ENCODE peak calls at places on chromosomes 3 and 15, in seven cellular contexts. P is PC-3, Y is heart right ventricle, Q is H1, C is breast epithelium, K is bronchial epithelial cell, D is heart left ventricle. W is an unnamed sample.
A peak's percentile ranks its signal among the peaks of the same experiment; 100 is the strongest.

GRCh38 chr3:117526485-117527079 is 817.0 kb downstream of the TUSC7 start:
- DNase-seq in P (peak; percentile 17), C (no peak), Y (no peak), D (no peak), K (peak; percentile 23), Q (no peak), W (no peak)

GRCh38 chr3:6540981-6541380 is 319.9 kb upstream of the GRM7 start:
- DNase-seq in C (no peak), D (no peak), Q (no peak), Y (no peak), P (no peak), K (no peak), W (no peak)

GRCh38 chr3:186544281-186544680 is at the start of gene CRYGS:
- DNase-seq in Y (no peak), K (no peak), D (no peak), Q (no peak), C (no peak), P (peak; percentile 39), W (no peak)

GRCh38 chr3:12222765-12223485 is 64.2 kb upstream of the TIMP4 start:
- DNase-seq in K (peak; percentile 82), D (no peak), C (no peak), P (peak; percentile 93), Q (no peak), Y (no peak), W (no peak)

GRCh38 chr3:139538733-139539132 is 809 bp downstream of the RBP1 start:
- DNase-seq in Y (peak; percentile 30), D (no peak), P (no peak), C (no peak), Q (no peak), K (no peak), W (no peak)

GRCh38 chr15:92050220-92050898 is 196.9 kb downstream of the SLCO3A1 start:
- DNase-seq in Q (no peak), P (no peak), Y (no peak), C (no peak), D (no peak), K (no peak), W (no peak)

GRCh38 chr3:11391930-11392688 is 119.9 kb downstream of the ATG7 start:
- DNase-seq in K (peak; percentile 8), Q (no peak), P (no peak), D (no peak), C (no peak), Y (no peak), W (no peak)

GRCh38 chr15:53978248-53978906 is at the start of gene UNC13C:
- DNase-seq in C (peak; percentile 54), Y (peak; percentile 3), P (no peak), K (peak; percentile 3), Q (peak; percentile 46), D (no peak), W (no peak)

GRCh38 chr15:25796395-25796794 is 66.7 kb downstream of the ATP10A start:
- DNase-seq in Q (no peak), D (no peak), C (no peak), Y (no peak), P (no peak), K (no peak), W (no peak)

GRCh38 chr15:76336254-76337046 is at the start of gene ISL2:
- DNase-seq in C (no peak), K (peak; percentile 44), Y (no peak), P (peak; percentile 92), D (no peak), Q (peak; percentile 89), W (no peak)
- H3K27me3 ChIP-seq in C (peaks cover 84% of the 10 kb centered on the region), K (peaks cover 53% of the 10 kb centered on the region), Y (peaks cover 62% of the 10 kb centered on the region), P (no peaks in the 10 kb centered on the region), D (peaks cover 86% of the 10 kb centered on the region), Q (peaks cover 59% of the 10 kb centered on the region), W (no peaks in the 10 kb centered on the region)

DNA sequence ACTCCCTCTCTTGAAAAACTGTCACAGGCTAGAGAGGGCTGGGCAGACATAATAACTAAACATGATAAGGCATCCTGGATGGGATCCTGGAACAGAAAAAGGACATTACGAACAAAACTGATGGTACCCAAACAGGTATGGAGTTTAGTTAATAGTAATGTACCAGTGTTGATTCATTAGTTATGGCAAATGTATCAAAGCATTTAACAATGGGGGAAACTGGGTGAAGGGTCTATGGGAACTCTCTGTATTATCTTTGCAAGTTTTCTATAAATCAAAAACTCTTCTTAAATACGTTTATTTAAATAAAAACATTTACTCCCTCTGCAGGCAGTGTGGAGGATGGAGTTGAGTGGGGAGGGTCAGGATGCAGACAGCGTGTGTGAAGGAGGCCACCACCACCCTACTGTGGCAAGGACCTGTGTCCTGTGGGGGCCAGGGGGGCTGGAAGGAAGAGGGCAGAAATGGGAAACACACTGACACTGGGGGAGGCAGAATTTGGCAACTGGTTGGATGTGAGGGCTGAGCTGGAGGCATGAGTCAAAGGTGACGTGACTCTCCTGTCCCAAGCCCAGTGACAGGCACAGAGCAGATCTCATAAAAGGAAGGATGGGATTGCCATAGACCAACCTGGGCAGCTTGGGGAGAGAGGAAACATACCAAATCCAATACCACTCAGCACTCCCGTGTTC is 59.6 kb upstream of the ITGA11 start:
- DNase-seq in K (no peak), C (no peak), P (no peak), Q (no peak), D (no peak), Y (no peak), W (no peak)
- TF ChIP-seq CTCF in K (no peak), C (no peak), P (no peak), Q (no peak), D (no peak), Y (no peak), W (no peak)

GRCh38 chr3:126743781-126744180 is 39.7 kb downstream of the CHCHD6 start:
- DNase-seq in P (no peak), D (no peak), Q (no peak), C (no peak), K (no peak), Y (no peak), W (no peak)
- H3K4me3 ChIP-seq in P (no peak overlapping the region), D (no peak overlapping the region), Q (no peak overlapping the region), C (no peak overlapping the region), K (no peak overlapping the region), Y (no peak overlapping the region), W (no peak overlapping the region)

GRCh38 chr3:158095302-158095997 is 10.8 kb downstream of the SHOX2 start:
- DNase-seq in C (no peak), K (no peak), P (no peak), Y (no peak), Q (no peak), D (no peak), W (no peak)

GRCh38 chr3:158097141-158097540 is 9.1 kb downstream of the SHOX2 start:
- DNase-seq in D (no peak), K (no peak), C (no peak), Q (no peak), Y (no peak), P (no peak), W (no peak)

GRCh38 chr3:158100681-158101080 is 5.5 kb downstream of the SHOX2 start:
- DNase-seq in Q (no peak), K (no peak), P (no peak), Y (no peak), C (no peak), D (no peak), W (no peak)

GRCh38 chr3:158098834-158099424 is 7.3 kb downstream of the SHOX2 start:
- DNase-seq in Y (no peak), Q (no peak), K (no peak), P (no peak), C (no peak), D (no peak), W (no peak)

GRCh38 chr3:158097571-158098553 is 8.4 kb downstream of the SHOX2 start:
- DNase-seq in P (peak; percentile 83), D (no peak), K (peak; percentile 69), Y (no peak), C (peak; percentile 68), Q (peak; percentile 85), W (no peak)
- H3K27me3 ChIP-seq in P (peaks cover 4% of the 10 kb centered on the region), D (peaks cover 97% of the 10 kb centered on the region), K (peaks cover 62% of the 10 kb centered on the region), Y (peaks cover 46% of the 10 kb centered on the region), C (peaks cover 98% of the 10 kb centered on the region), Q (peaks cover 68% of the 10 kb centered on the region), W (no peaks in the 10 kb centered on the region)

DNA sequence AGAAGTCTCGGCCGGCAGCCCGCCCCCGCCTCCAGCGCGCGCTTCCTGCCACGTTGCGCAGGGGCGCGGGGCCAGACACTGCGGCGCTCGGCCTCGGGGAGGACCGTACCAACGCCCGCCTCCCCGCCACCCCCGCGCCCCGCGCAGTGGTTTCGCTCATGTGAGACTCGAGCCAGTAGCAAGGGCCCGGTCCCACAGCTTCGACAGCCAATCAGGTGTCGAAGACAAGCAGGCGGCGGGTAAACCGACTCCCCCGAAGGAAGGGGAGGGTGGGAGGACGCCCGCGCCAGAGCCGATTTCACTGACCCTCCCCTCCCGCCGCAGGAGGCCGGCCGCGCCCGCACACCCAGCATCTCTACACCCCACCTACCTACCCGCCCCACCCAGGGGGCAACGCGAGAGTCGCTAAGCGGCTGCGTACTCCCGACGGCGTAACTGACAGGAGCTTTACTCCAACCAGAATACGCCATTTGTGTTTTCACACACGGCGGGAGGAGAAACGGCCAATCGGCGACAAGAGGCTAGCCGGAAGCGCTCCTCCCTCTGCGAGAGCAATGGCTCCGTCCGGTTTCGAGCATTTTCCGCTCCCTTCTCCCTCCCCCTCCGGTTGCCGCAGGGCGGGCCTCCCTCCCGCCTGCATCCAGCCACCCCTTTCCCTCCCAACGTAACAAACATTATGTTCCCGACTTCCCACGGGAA is 634 bp upstream of the SETD5 start:
- DNase-seq in Y (peak; percentile 98), K (peak; percentile 96), Q (peak; percentile 97), P (peak; percentile 99), D (peak; percentile 99), C (peak; percentile 98), W (peak; percentile 93)
- TF ChIP-seq CTCF in Y (no peak), K (no peak), Q (no peak), P (no peak), D (no peak), C (no peak), W (no peak)

GRCh38 chr3:71304684-71305083 is 278.8 kb downstream of the FOXP1 start:
- DNase-seq in C (no peak), Q (no peak), K (peak; percentile 23), Y (peak; percentile 21), P (peak; percentile 52), D (peak; percentile 31), W (no peak)

GRCh38 chr3:71302604-71303003 is 280.9 kb downstream of the FOXP1 start:
- DNase-seq in D (no peak), C (no peak), P (no peak), Q (no peak), Y (no peak), K (no peak), W (no peak)

GRCh38 chr3:71303627-71304260 is 279.8 kb downstream of the FOXP1 start:
- DNase-seq in D (no peak), C (no peak), Q (no peak), K (no peak), Y (no peak), P (no peak), W (no peak)

GRCh38 chr3:71305246-71306206 is 278.0 kb downstream of the FOXP1 start:
- DNase-seq in C (no peak), D (peak; percentile 48), Q (peak; percentile 73), K (peak; percentile 34), Y (peak; percentile 42), P (peak; percentile 38), W (no peak)

GRCh38 chr3:71304261-71304646 is 279.3 kb downstream of the FOXP1 start:
- DNase-seq in K (no peak), D (no peak), Y (no peak), P (no peak), Q (no peak), C (no peak), W (no peak)
- H3K4me3 ChIP-seq in K (no peak overlapping the region), D (no peak overlapping the region), Y (no peak overlapping the region), P (no peak overlapping the region), Q (peak overlapping the region; percentile 82), C (no peak overlapping the region), W (no peak overlapping the region)

GRCh38 chr3:34011171-34012101 is 213.0 kb downstream of the PDCD6IP start:
- DNase-seq in D (no peak), K (no peak), P (peak; percentile 51), C (no peak), Y (no peak), Q (no peak), W (peak; percentile 8)
- H3K27me3 ChIP-seq in D (no peaks in the 10 kb centered on the region), K (no peaks in the 10 kb centered on the region), P (no peaks in the 10 kb centered on the region), C (no peaks in the 10 kb centered on the region), Y (no peaks in the 10 kb centered on the region), Q (no peaks in the 10 kb centered on the region), W (no peaks in the 10 kb centered on the region)

W was measured in Panc1.